ENCODE peak calls at places on chromosome 21, in four cellular contexts. N is tibial artery, B is A549, X is hepatocyte. O is an unnamed sample.

GRCh38 chr21:44760376-44760775 is 41.2 kb downstream of the UBE2G2 start:
- DNase-seq in N (peak), X (no peak), B (no peak), O (no peak)

GRCh38 chr21:39232926-39233325 is 49.7 kb upstream of the PSMG1 start:
- DNase-seq in N (no peak), X (peak), B (no peak), O (no peak)

GRCh38 chr21:36422279-36423098 is 37.3 kb downstream of the CHAF1B start:
- DNase-seq in N (no peak), B (peak), X (peak), O (no peak)

GRCh38 chr21:42056468-42056867 is 14.6 kb upstream of the UMODL1 start:
- DNase-seq in X (peak), B (no peak), N (no peak), O (no peak)

GRCh38 chr21:15051652-15052554 is 12.9 kb downstream of the NRIP1 start:
- DNase-seq in B (no peak), X (peak), N (no peak), O (no peak)

GRCh38 chr21:41406340-41406739 is 19.7 kb upstream of the MX1 start:
- DNase-seq in N (no peak), X (no peak), B (no peak), O (no peak)

GRCh38 chr21:25837545-25838263 is 102.9 kb downstream of the GABPA start:
- DNase-seq in X (peak), N (no peak), B (no peak), O (no peak)

GRCh38 chr21:44958471-44959191 is 18.8 kb downstream of the SLX9 start:
- DNase-seq in N (peak), B (no peak), X (peak), O (no peak)

GRCh38 chr21:18970941-18971340 is 567.4 kb upstream of the TMPRSS15 start:
- DNase-seq in B (no peak), N (no peak), X (no peak), O (no peak)

GRCh38 chr21:45021428-45022347 is 52.7 kb upstream of the ADARB1 start:
- DNase-seq in B (no peak), N (no peak), X (no peak), O (no peak)

GRCh38 chr21:44742418-44743153 is 31.2 kb upstream of the TSPEAR start:
- DNase-seq in X (no peak), B (no peak), N (no peak), O (no peak)

GRCh38 chr21:15826147-15826780 is 96.5 kb downstream of the USP25 start:
- DNase-seq in B (peak), N (no peak), X (peak), O (no peak)

GRCh38 chr21:25571726-25572121 is 35.6 kb downstream of the MRPL39 start:
- DNase-seq in X (no peak), N (no peak), B (no peak), O (no peak)

GRCh38 chr21:42535602-42536171 is 22.0 kb downstream of the SLC37A1 start:
- DNase-seq in X (no peak), N (no peak), B (no peak), O (no peak)

GRCh38 chr21:19402870-19403269 is 999.3 kb upstream of the TMPRSS15 start:
- DNase-seq in B (no peak), N (no peak), X (no peak), O (no peak)

GRCh38 chr21:14740692-14741091 is 194.6 kb upstream of the SAMSN1 start:
- DNase-seq in N (no peak), X (no peak), B (no peak), O (no peak)

GRCh38 chr21:16070207-16070651 is 340.4 kb downstream of the USP25 start:
- DNase-seq in N (no peak), B (no peak), X (no peak), O (no peak)

GRCh38 chr21:25375675-25376074 is 231.6 kb downstream of the MRPL39 start:
- DNase-seq in X (no peak), N (no peak), B (no peak), O (peak)

GRCh38 chr21:30209571-30209970 is 6.3 kb downstream of the CLDN8 start:
- DNase-seq in B (no peak), N (no peak), X (no peak), O (no peak)

GRCh38 chr21:44288251-44289110 is 2.8 kb downstream of the AIRE start:
- DNase-seq in N (no peak), B (no peak), X (no peak), O (no peak)

GRCh38 chr21:37746849-37747248 is 169.4 kb downstream of the KCNJ6 start:
- DNase-seq in B (no peak), X (no peak), N (no peak), O (no peak)
- TF ChIP-seq CTCF in B (no peak), X (no peak), N (no peak), O (no peak)

DNA sequence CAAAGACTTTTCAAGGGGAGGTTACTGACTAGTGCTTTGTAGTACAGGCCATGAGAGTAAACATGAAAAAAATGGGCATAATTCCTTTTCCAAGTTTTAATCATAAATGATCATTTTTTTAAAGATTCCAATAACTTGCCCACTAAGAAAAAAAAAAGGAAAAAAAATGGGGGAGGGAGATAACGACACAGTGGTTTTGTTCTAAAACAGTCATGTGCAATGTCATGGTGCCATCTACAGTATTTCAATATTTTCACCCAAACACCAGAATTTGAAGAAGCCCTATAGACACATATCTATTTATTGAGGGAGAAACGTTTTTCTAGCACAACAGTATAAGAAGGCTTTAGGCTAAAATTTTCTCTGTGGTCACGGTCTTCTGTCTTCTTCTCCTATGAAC is 250.2 kb downstream of the LTN1 start:
- DNase-seq in X (no peak), N (no peak), B (no peak), O (no peak)
- TF ChIP-seq CTCF in X (peak), N (no peak), B (no peak), O (peak)

DNA sequence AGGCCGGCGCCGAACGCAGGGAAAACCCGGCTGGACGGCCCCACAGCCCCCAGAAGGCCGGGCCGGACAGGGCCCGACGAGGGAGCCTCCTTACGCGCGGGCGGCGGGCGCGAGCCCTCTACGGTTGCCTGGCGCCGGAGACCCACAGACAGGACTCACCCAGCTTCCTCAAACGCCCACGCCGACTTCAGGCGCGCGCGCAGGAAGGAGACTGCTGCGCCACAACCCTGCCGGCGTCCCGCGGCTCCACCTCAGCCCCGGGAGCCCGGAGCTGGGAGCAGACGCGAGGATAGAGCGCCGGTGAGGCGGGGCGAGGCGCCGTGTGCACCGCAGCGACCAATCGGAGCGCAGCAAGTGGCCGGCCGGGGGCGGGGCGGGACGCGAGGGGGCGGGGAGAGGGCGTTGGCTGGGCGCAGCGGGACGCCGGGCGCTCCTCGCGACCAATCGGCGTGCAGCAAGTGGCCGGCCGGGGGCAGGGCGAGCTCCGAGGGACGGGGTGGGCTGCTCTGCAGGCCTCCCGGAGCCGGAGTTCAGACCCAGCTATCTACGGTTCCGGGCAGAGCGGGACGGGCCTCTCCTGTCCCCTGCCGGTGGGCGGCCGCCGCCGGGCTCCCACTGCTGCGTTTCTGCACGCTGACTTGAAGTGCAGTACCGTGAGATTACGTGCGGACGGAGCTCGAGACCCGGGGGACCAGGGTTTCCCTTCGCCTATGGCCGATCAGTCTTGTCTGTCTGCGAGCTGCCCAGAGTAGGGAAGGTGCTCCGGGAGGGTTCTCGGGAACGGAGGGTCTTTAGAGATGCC is at the start of gene TMEM50B:
- DNase-seq in B (peak), X (peak), N (peak), O (peak)
- TF ChIP-seq CTCF in B (no peak), X (peak), N (peak), O (peak)

GRCh38 chr21:34362136-34362444 is 1.7 kb upstream of the KCNE2 start:
- DNase-seq in B (no peak), N (no peak), X (no peak), O (no peak)
- TF ChIP-seq CTCF in B (no peak), N (no peak), X (no peak), O (no peak)

GRCh38 chr21:46226146-46226545 is 2.4 kb downstream of the LSS start:
- DNase-seq in X (no peak), B (no peak), N (peak), O (no peak)
- TF ChIP-seq CTCF in X (no peak), B (no peak), N (no peak), O (no peak)